ENCODE peak calls at places on chromosomes 12 and 14, in nine cellular contexts. One of them, this sample, is unnamed.

GRCh38 chr12:46402451-46402850 is 29.9 kb upstream of the SLC38A2 start:
- DNase-seq in AG04450: no peak
- DNase-seq in GM23338: no peak
- DNase-seq in fibroblast of the aortic adventitia: peak; percentile 98
- DNase-seq in AG10803: peak; percentile 97
- DNase-seq in fibroblast of pulmonary artery: peak; percentile 82
- DNase-seq in CD4-positive, alpha-beta T cell: no peak
- DNase-seq in Panc1: no peak
- DNase-seq in thyroid gland: no peak
- DNase-seq in this sample: peak; percentile 56

GRCh38 chr12:84436134-84436533 is 476.5 kb downstream of the SLC6A15 start:
- DNase-seq in AG04450: no peak
- DNase-seq in GM23338: no peak
- DNase-seq in fibroblast of the aortic adventitia: no peak
- DNase-seq in AG10803: no peak
- DNase-seq in fibroblast of pulmonary artery: no peak
- DNase-seq in CD4-positive, alpha-beta T cell: no peak
- DNase-seq in Panc1: no peak
- DNase-seq in thyroid gland: no peak
- DNase-seq in this sample: no peak

GRCh38 chr14:50741571-50741970 is 73.5 kb upstream of the SAV1 start:
- DNase-seq in AG04450: no peak
- DNase-seq in GM23338: no peak
- DNase-seq in fibroblast of the aortic adventitia: peak; percentile 25
- DNase-seq in AG10803: no peak
- DNase-seq in fibroblast of pulmonary artery: peak; percentile 33
- DNase-seq in CD4-positive, alpha-beta T cell: no peak
- DNase-seq in Panc1: no peak
- DNase-seq in thyroid gland: no peak
- DNase-seq in this sample: peak; percentile 55

GRCh38 chr12:43882578-43883178 is 46.8 kb downstream of the TMEM117 start:
- DNase-seq in AG04450: peak; percentile 54
- DNase-seq in GM23338: peak; percentile 79
- DNase-seq in fibroblast of the aortic adventitia: peak; percentile 81
- DNase-seq in AG10803: peak; percentile 69
- DNase-seq in fibroblast of pulmonary artery: peak; percentile 80
- DNase-seq in CD4-positive, alpha-beta T cell: no peak
- DNase-seq in Panc1: peak; percentile 56
- DNase-seq in thyroid gland: peak; percentile 22
- DNase-seq in this sample: peak; percentile 65

GRCh38 chr12:13187399-13187798 is 9.1 kb upstream of the EMP1 start:
- DNase-seq in AG04450: peak; percentile 41
- DNase-seq in GM23338: no peak
- DNase-seq in fibroblast of the aortic adventitia: peak; percentile 92
- DNase-seq in AG10803: peak; percentile 87
- DNase-seq in fibroblast of pulmonary artery: no peak
- DNase-seq in CD4-positive, alpha-beta T cell: no peak
- DNase-seq in Panc1: no peak
- DNase-seq in thyroid gland: no peak
- DNase-seq in this sample: no peak

GRCh38 chr14:38405851-38406630 is 150.1 kb upstream of the CLEC14A start:
- DNase-seq in AG04450: no peak
- DNase-seq in GM23338: peak; percentile 69
- DNase-seq in fibroblast of the aortic adventitia: peak; percentile 26
- DNase-seq in AG10803: peak; percentile 68
- DNase-seq in fibroblast of pulmonary artery: peak; percentile 54
- DNase-seq in CD4-positive, alpha-beta T cell: no peak
- DNase-seq in Panc1: no peak
- DNase-seq in thyroid gland: no peak
- DNase-seq in this sample: peak; percentile 54

GRCh38 chr12:84201976-84202375 is 710.6 kb downstream of the SLC6A15 start:
- DNase-seq in AG04450: no peak
- DNase-seq in GM23338: no peak
- DNase-seq in fibroblast of the aortic adventitia: no peak
- DNase-seq in AG10803: no peak
- DNase-seq in fibroblast of pulmonary artery: no peak
- DNase-seq in CD4-positive, alpha-beta T cell: no peak
- DNase-seq in Panc1: no peak
- DNase-seq in thyroid gland: no peak
- DNase-seq in this sample: no peak

GRCh38 chr12:96258451-96258933 is 64.3 kb downstream of the ELK3 start:
- DNase-seq in AG04450: no peak
- DNase-seq in GM23338: peak; percentile 41
- DNase-seq in fibroblast of the aortic adventitia: peak; percentile 91
- DNase-seq in AG10803: peak; percentile 84
- DNase-seq in fibroblast of pulmonary artery: peak; percentile 91
- DNase-seq in CD4-positive, alpha-beta T cell: no peak
- DNase-seq in Panc1: no peak
- DNase-seq in thyroid gland: no peak
- DNase-seq in this sample: peak; percentile 70

GRCh38 chr12:131608740-131609665 is 101.9 kb upstream of the SFSWAP start:
- DNase-seq in AG04450: no peak
- DNase-seq in GM23338: peak; percentile 81
- DNase-seq in fibroblast of the aortic adventitia: peak; percentile 38
- DNase-seq in AG10803: peak; percentile 62
- DNase-seq in fibroblast of pulmonary artery: peak; percentile 44
- DNase-seq in CD4-positive, alpha-beta T cell: peak; percentile 70
- DNase-seq in Panc1: no peak
- DNase-seq in thyroid gland: peak; percentile 53
- DNase-seq in this sample: peak; percentile 14

GRCh38 chr12:116650062-116650461 is 87.8 kb downstream of the SPRING1 start:
- DNase-seq in AG04450: no peak
- DNase-seq in GM23338: no peak
- DNase-seq in fibroblast of the aortic adventitia: peak; percentile 41
- DNase-seq in AG10803: peak; percentile 12
- DNase-seq in fibroblast of pulmonary artery: no peak
- DNase-seq in CD4-positive, alpha-beta T cell: no peak
- DNase-seq in Panc1: no peak
- DNase-seq in thyroid gland: no peak
- DNase-seq in this sample: no peak

GRCh38 chr12:131452444-131452860 is 258.4 kb upstream of the SFSWAP start:
- DNase-seq in AG04450: no peak
- DNase-seq in GM23338: peak; percentile 77
- DNase-seq in fibroblast of the aortic adventitia: no peak
- DNase-seq in AG10803: no peak
- DNase-seq in fibroblast of pulmonary artery: no peak
- DNase-seq in CD4-positive, alpha-beta T cell: no peak
- DNase-seq in Panc1: no peak
- DNase-seq in thyroid gland: no peak
- DNase-seq in this sample: no peak

GRCh38 chr12:113065126-113066007 is 8.8 kb downstream of the DTX1 start:
- DNase-seq in AG04450: no peak
- DNase-seq in GM23338: peak; percentile 85
- DNase-seq in fibroblast of the aortic adventitia: no peak
- DNase-seq in AG10803: no peak
- DNase-seq in fibroblast of pulmonary artery: peak; percentile 7
- DNase-seq in CD4-positive, alpha-beta T cell: no peak
- DNase-seq in Panc1: no peak
- DNase-seq in thyroid gland: no peak
- DNase-seq in this sample: no peak

GRCh38 chr12:103855896-103856657 is 15.0 kb upstream of the NT5DC3 start:
- DNase-seq in AG04450: no peak
- DNase-seq in GM23338: no peak
- DNase-seq in fibroblast of the aortic adventitia: no peak
- DNase-seq in AG10803: no peak
- DNase-seq in fibroblast of pulmonary artery: no peak
- DNase-seq in CD4-positive, alpha-beta T cell: no peak
- DNase-seq in Panc1: no peak
- DNase-seq in thyroid gland: no peak
- DNase-seq in this sample: no peak

GRCh38 chr12:109710747-109711595 is 2.7 kb upstream of the FAM222A start:
- DNase-seq in AG04450: no peak
- DNase-seq in GM23338: no peak
- DNase-seq in fibroblast of the aortic adventitia: peak; percentile 25
- DNase-seq in AG10803: no peak
- DNase-seq in fibroblast of pulmonary artery: no peak
- DNase-seq in CD4-positive, alpha-beta T cell: no peak
- DNase-seq in Panc1: peak; percentile 61
- DNase-seq in thyroid gland: no peak
- DNase-seq in this sample: no peak

GRCh38 chr14:103260629-103261124 is 73.4 kb upstream of the EIF5 start:
- DNase-seq in AG04450: no peak
- DNase-seq in GM23338: no peak
- DNase-seq in fibroblast of the aortic adventitia: peak; percentile 81
- DNase-seq in AG10803: peak; percentile 30
- DNase-seq in fibroblast of pulmonary artery: peak; percentile 74
- DNase-seq in CD4-positive, alpha-beta T cell: no peak
- DNase-seq in Panc1: no peak
- DNase-seq in thyroid gland: peak; percentile 13
- DNase-seq in this sample: peak; percentile 73

GRCh38 chr14:39430762-39431415 is 1.3 kb downstream of the FBXO33 start:
- DNase-seq in AG04450: no peak
- DNase-seq in GM23338: no peak
- DNase-seq in fibroblast of the aortic adventitia: peak; percentile 15
- DNase-seq in AG10803: peak; percentile 12
- DNase-seq in fibroblast of pulmonary artery: no peak
- DNase-seq in CD4-positive, alpha-beta T cell: no peak
- DNase-seq in Panc1: no peak
- DNase-seq in thyroid gland: no peak
- DNase-seq in this sample: peak; percentile 20

GRCh38 chr12:57738661-57739237 is at the start of gene AGAP2:
- DNase-seq in AG04450: no peak
- DNase-seq in GM23338: peak; percentile 92
- DNase-seq in fibroblast of the aortic adventitia: no peak
- DNase-seq in AG10803: no peak
- DNase-seq in fibroblast of pulmonary artery: no peak
- DNase-seq in CD4-positive, alpha-beta T cell: no peak
- DNase-seq in Panc1: no peak
- DNase-seq in thyroid gland: no peak
- DNase-seq in this sample: no peak

GRCh38 chr14:89351958-89352404 is 65.1 kb downstream of the FOXN3 start:
- DNase-seq in AG04450: no peak
- DNase-seq in GM23338: no peak
- DNase-seq in fibroblast of the aortic adventitia: no peak
- DNase-seq in AG10803: no peak
- DNase-seq in fibroblast of pulmonary artery: no peak
- DNase-seq in CD4-positive, alpha-beta T cell: no peak
- DNase-seq in Panc1: no peak
- DNase-seq in thyroid gland: no peak
- DNase-seq in this sample: peak; percentile 41

GRCh38 chr14:76084374-76084773 is 67.3 kb upstream of the GPATCH2L start:
- DNase-seq in AG04450: no peak
- DNase-seq in GM23338: peak; percentile 40
- DNase-seq in fibroblast of the aortic adventitia: no peak
- DNase-seq in AG10803: no peak
- DNase-seq in fibroblast of pulmonary artery: no peak
- DNase-seq in CD4-positive, alpha-beta T cell: no peak
- DNase-seq in Panc1: no peak
- DNase-seq in thyroid gland: no peak
- DNase-seq in this sample: no peak

GRCh38 chr12:64457923-64458322 is 6.0 kb downstream of the TBK1 start:
- DNase-seq in AG04450: no peak
- DNase-seq in GM23338: no peak
- DNase-seq in fibroblast of the aortic adventitia: no peak
- DNase-seq in AG10803: no peak
- DNase-seq in fibroblast of pulmonary artery: no peak
- DNase-seq in CD4-positive, alpha-beta T cell: no peak
- DNase-seq in Panc1: no peak
- DNase-seq in thyroid gland: no peak
- DNase-seq in this sample: no peak

GRCh38 chr12:29200586-29200985 is 51.5 kb downstream of the FAR2 start:
- DNase-seq in AG04450: no peak
- DNase-seq in GM23338: peak; percentile 6
- DNase-seq in fibroblast of the aortic adventitia: no peak
- DNase-seq in AG10803: no peak
- DNase-seq in fibroblast of pulmonary artery: no peak
- DNase-seq in CD4-positive, alpha-beta T cell: no peak
- DNase-seq in Panc1: no peak
- DNase-seq in thyroid gland: no peak
- DNase-seq in this sample: no peak

GRCh38 chr14:38605193-38606114 is 349.6 kb upstream of the CLEC14A start:
- DNase-seq in AG04450: no peak
- DNase-seq in GM23338: peak; percentile 36
- DNase-seq in fibroblast of the aortic adventitia: no peak
- DNase-seq in AG10803: no peak
- DNase-seq in fibroblast of pulmonary artery: peak; percentile 10
- DNase-seq in CD4-positive, alpha-beta T cell: no peak
- DNase-seq in Panc1: no peak
- DNase-seq in thyroid gland: no peak
- DNase-seq in this sample: peak; percentile 32

GRCh38 chr12:121538699-121539061 is 42.1 kb downstream of the KDM2B start:
- DNase-seq in AG04450: no peak
- DNase-seq in GM23338: peak; percentile 72
- DNase-seq in fibroblast of the aortic adventitia: peak; percentile 24
- DNase-seq in AG10803: no peak
- DNase-seq in fibroblast of pulmonary artery: no peak
- DNase-seq in CD4-positive, alpha-beta T cell: no peak
- DNase-seq in Panc1: no peak
- DNase-seq in thyroid gland: no peak
- DNase-seq in this sample: no peak

GRCh38 chr12:121647-122046 is 55.1 kb downstream of the IQSEC3 start:
- DNase-seq in AG04450: no peak
- DNase-seq in GM23338: no peak
- DNase-seq in fibroblast of the aortic adventitia: no peak
- DNase-seq in AG10803: no peak
- DNase-seq in fibroblast of pulmonary artery: no peak
- DNase-seq in CD4-positive, alpha-beta T cell: no peak
- DNase-seq in Panc1: no peak
- DNase-seq in thyroid gland: no peak
- DNase-seq in this sample: no peak
- TF ChIP-seq CTCF in AG04450: no peak
- TF ChIP-seq CTCF in GM23338: no peak
- TF ChIP-seq CTCF in fibroblast of the aortic adventitia: no peak
- TF ChIP-seq CTCF in AG10803: no peak
- TF ChIP-seq CTCF in fibroblast of pulmonary artery: no peak
- TF ChIP-seq CTCF in CD4-positive, alpha-beta T cell: no peak
- TF ChIP-seq CTCF in Panc1: no peak
- TF ChIP-seq CTCF in thyroid gland: no peak
- TF ChIP-seq CTCF in this sample: no peak

GRCh38 chr14:23299558-23299957 is 3.1 kb downstream of the PPP1R3E start:
- DNase-seq in AG04450: no peak
- DNase-seq in GM23338: no peak
- DNase-seq in fibroblast of the aortic adventitia: peak; percentile 84
- DNase-seq in AG10803: peak; percentile 75
- DNase-seq in fibroblast of pulmonary artery: peak; percentile 73
- DNase-seq in CD4-positive, alpha-beta T cell: no peak
- DNase-seq in Panc1: no peak
- DNase-seq in thyroid gland: peak; percentile 33
- DNase-seq in this sample: peak; percentile 46
- TF ChIP-seq CTCF in AG04450: peak; percentile 41
- TF ChIP-seq CTCF in GM23338: no peak
- TF ChIP-seq CTCF in fibroblast of the aortic adventitia: peak; percentile 44
- TF ChIP-seq CTCF in AG10803: peak; percentile 48
- TF ChIP-seq CTCF in fibroblast of pulmonary artery: peak; percentile 43
- TF ChIP-seq CTCF in CD4-positive, alpha-beta T cell: peak; percentile 45
- TF ChIP-seq CTCF in Panc1: peak; percentile 36
- TF ChIP-seq CTCF in thyroid gland: peak; percentile 19
- TF ChIP-seq CTCF in this sample: peak; percentile 18

GRCh38 chr14:37157987-37158386 is 14.4 kb downstream of the SLC25A21 start:
- DNase-seq in AG04450: no peak
- DNase-seq in GM23338: no peak
- DNase-seq in fibroblast of the aortic adventitia: no peak
- DNase-seq in AG10803: no peak
- DNase-seq in fibroblast of pulmonary artery: no peak
- DNase-seq in CD4-positive, alpha-beta T cell: no peak
- DNase-seq in Panc1: no peak
- DNase-seq in thyroid gland: no peak
- DNase-seq in this sample: no peak
- TF ChIP-seq CTCF in AG04450: no peak
- TF ChIP-seq CTCF in GM23338: no peak
- TF ChIP-seq CTCF in fibroblast of the aortic adventitia: no peak
- TF ChIP-seq CTCF in AG10803: no peak
- TF ChIP-seq CTCF in fibroblast of pulmonary artery: no peak
- TF ChIP-seq CTCF in CD4-positive, alpha-beta T cell: no peak
- TF ChIP-seq CTCF in Panc1: no peak
- TF ChIP-seq CTCF in thyroid gland: no peak
- TF ChIP-seq CTCF in this sample: no peak

GRCh38 chr12:26434299-26434915 is 239.0 kb downstream of the SSPN start:
- DNase-seq in AG04450: peak; percentile 32
- DNase-seq in GM23338: peak; percentile 79
- DNase-seq in fibroblast of the aortic adventitia: peak; percentile 73
- DNase-seq in AG10803: peak; percentile 71
- DNase-seq in fibroblast of pulmonary artery: peak; percentile 76
- DNase-seq in CD4-positive, alpha-beta T cell: no peak
- DNase-seq in Panc1: peak; percentile 68
- DNase-seq in thyroid gland: peak; percentile 29
- DNase-seq in this sample: peak; percentile 69
- TF ChIP-seq CTCF in AG04450: peak; percentile 90
- TF ChIP-seq CTCF in GM23338: peak; percentile 80
- TF ChIP-seq CTCF in fibroblast of the aortic adventitia: peak; percentile 95
- TF ChIP-seq CTCF in AG10803: peak; percentile 97
- TF ChIP-seq CTCF in fibroblast of pulmonary artery: peak; percentile 85
- TF ChIP-seq CTCF in CD4-positive, alpha-beta T cell: peak; percentile 35
- TF ChIP-seq CTCF in Panc1: peak; percentile 79
- TF ChIP-seq CTCF in thyroid gland: peak; percentile 95
- TF ChIP-seq CTCF in this sample: peak; percentile 73

This sample was measured in endothelial cell of umbilical vein.